ENCODE peak calls at places on chromosomes 3 and 15, in six cellular contexts. F is neuronal stem cell, G is Caco-2, K is astrocyte, P is cardiac muscle cell, C is NT2/D1. V is an unnamed sample. For H3K4me1, the result is how much of the 10 kb centered on the place peaks cover.

GRCh38 chr3:139204756-139205155 is 139.1 kb upstream of the MRPS22 start:
- DNase-seq in F (no peak), G (no peak), K (no peak), P (peak), C (no peak), V (no peak)

GRCh38 chr3:37991823-37992222 is 1.2 kb downstream of the VILL start:
- DNase-seq in F (no peak), G (peak), K (no peak), P (no peak), C (no peak), V (no peak)

GRCh38 chr3:49872801-49873281 is 3.1 kb upstream of the CAMKV start:
- DNase-seq in F (no peak), G (no peak), K (no peak), P (no peak), C (no peak), V (no peak)

GRCh38 chr15:59657635-59658125 is 365 bp upstream of the GTF2A2 start:
- DNase-seq in F (no peak), G (no peak), K (no peak), P (no peak), C (no peak), V (peak)

GRCh38 chr3:47416041-47416440 is 35.2 kb downstream of the PTPN23 start:
- DNase-seq in F (no peak), G (no peak), K (no peak), P (no peak), C (no peak), V (no peak)

GRCh38 chr15:77097317-77097721 is 26.4 kb upstream of the TSPAN3 start:
- DNase-seq in F (no peak), G (no peak), K (no peak), P (no peak), C (no peak), V (no peak)

GRCh38 chr3:34212671-34213070 is 414.2 kb downstream of the PDCD6IP start:
- DNase-seq in F (peak), G (no peak), K (peak), P (peak), C (no peak), V (no peak)

GRCh38 chr15:80509800-80510199 is 105.6 kb downstream of the ARNT2 start:
- DNase-seq in F (no peak), G (no peak), K (no peak), P (no peak), C (no peak), V (no peak)

GRCh38 chr15:93201940-93202339 is 112.9 kb upstream of the RGMA start:
- DNase-seq in F (no peak), G (no peak), K (no peak), P (no peak), C (no peak), V (no peak)

GRCh38 chr3:127848131-127849129 is 26.1 kb upstream of the MGLL start:
- DNase-seq in F (no peak), G (no peak), K (no peak), P (peak), C (no peak), V (no peak)

GRCh38 chr3:133734305-133734704 is 11.9 kb upstream of the TF start:
- DNase-seq in F (no peak), G (no peak), K (no peak), P (no peak), C (no peak), V (no peak)

GRCh38 chr3:173396191-173397041 is 1.1 kb upstream of the NLGN1 start:
- DNase-seq in F (peak), G (no peak), K (peak), P (no peak), C (no peak), V (no peak)

GRCh38 chr3:44409640-44410410 is 67.6 kb downstream of the ZNF445 start:
- DNase-seq in F (no peak), G (no peak), K (no peak), P (no peak), C (no peak), V (no peak)

GRCh38 chr3:69182588-69183299 is 60.3 kb upstream of the LMOD3 start:
- DNase-seq in F (no peak), G (no peak), K (peak), P (peak), C (no peak), V (no peak)

GRCh38 chr15:39881790-39882189 is 38.3 kb downstream of the GPR176 start:
- DNase-seq in F (no peak), G (no peak), K (no peak), P (peak), C (no peak), V (no peak)

GRCh38 chr15:63987979-63988378 is 58.3 kb downstream of the DAPK2 start:
- DNase-seq in F (no peak), G (no peak), K (no peak), P (no peak), C (no peak), V (no peak)
- H3K4me1 ChIP-seq in F (under half), G (under half), K (under half), P (under half), C (under half), V (under half)

DNA sequence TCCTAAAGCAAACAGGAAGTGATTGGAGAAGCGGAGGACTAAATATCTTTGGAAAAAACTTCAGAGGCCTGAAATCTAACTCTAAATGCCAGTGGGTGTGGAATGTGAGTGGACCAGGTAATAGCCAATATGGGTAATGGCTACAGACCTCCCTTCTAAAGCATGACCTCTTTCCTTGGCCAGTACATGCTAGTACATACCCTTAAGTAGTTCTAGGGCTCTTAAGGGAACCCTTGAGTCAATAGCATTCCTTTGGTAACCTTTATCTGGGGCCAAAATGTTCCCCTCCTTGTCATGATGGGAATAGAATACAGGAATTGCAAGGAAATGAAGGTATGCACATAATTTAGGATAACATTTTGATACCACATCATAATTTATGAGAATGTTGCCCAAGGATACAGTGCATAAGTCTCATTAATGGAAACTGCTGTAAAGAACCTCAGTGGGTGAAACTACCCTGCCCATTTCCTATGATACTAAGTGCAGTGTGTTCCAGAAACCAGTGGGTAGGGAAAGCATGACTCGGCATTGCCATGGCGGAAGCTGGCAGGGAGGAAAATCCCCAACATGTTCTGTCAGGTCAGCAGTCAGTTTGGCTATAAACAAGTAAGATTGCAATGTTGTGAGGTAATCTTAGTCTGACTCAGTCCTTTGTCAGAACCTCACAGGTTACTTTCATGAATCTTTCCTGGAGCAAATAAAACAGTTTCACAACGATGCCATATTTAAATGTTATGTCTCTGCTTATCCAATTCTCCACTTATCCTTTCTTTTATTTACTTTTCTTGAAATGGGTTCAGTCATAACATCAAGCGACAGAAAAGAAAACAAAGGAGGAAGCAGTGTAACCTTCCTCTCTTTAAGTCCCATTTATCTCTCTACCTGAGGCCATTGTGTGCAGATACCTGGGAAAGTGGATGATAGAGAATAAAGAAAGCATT is 23.5 kb upstream of the RAP2B start:
- DNase-seq in F (no peak), G (peak), K (peak), P (peak), C (no peak), V (peak)
- H3K4me1 ChIP-seq in F (under half), G (under half), K (under half), P (under half), C (under half), V (under half)

GRCh38 chr3:18770800-18771199 is 345.7 kb upstream of the SATB1 start:
- DNase-seq in F (no peak), G (no peak), K (no peak), P (no peak), C (no peak), V (no peak)
- H3K4me1 ChIP-seq in F (under half), G (under half), K (under half), P (under half), C (under half), V (under half)

GRCh38 chr3:30462725-30463124 is 143.7 kb upstream of the TGFBR2 start:
- DNase-seq in F (no peak), G (no peak), K (no peak), P (no peak), C (no peak), V (no peak)

GRCh38 chr3:30469125-30469524 is 137.3 kb upstream of the TGFBR2 start:
- DNase-seq in F (no peak), G (no peak), K (peak), P (no peak), C (no peak), V (no peak)

GRCh38 chr3:30467596-30468238 is 138.7 kb upstream of the TGFBR2 start:
- DNase-seq in F (no peak), G (no peak), K (peak), P (no peak), C (no peak), V (no peak)

GRCh38 chr3:30464381-30464780 is 142.0 kb upstream of the TGFBR2 start:
- DNase-seq in F (no peak), G (no peak), K (no peak), P (no peak), C (no peak), V (no peak)

DNA sequence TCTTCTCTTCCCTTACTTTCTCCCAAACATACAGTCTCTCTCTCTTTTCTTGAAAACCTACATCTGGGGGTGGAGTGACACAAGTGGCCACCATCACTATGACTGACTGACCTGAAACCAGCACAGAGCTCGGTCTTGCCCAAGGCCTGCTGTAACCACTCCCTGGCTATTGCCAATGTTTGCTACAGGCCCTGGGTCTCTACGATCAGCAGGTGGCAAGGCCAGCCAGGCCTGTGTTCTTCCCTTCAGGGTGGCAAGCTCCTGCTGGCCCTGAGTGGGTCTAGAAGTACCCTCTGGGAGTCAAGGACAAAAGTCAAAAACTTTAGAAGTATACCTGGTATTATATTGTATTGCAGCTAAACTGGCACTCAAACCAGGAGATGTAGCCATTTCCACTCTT is 140.9 kb upstream of the TGFBR2 start:
- DNase-seq in F (no peak), G (no peak), K (no peak), P (no peak), C (no peak), V (no peak)
- H3K4me1 ChIP-seq in F (under half), G (under half), K (under half), P (under half), C (under half), V (under half)

GRCh38 chr3:147132168-147132567 is 274.2 kb downstream of the ZIC4 start:
- DNase-seq in F (no peak), G (no peak), K (no peak), P (no peak), C (no peak), V (no peak)
- H3K4me1 ChIP-seq in F (under half), G (under half), K (under half), P (under half), C (under half), V (under half)

DNA sequence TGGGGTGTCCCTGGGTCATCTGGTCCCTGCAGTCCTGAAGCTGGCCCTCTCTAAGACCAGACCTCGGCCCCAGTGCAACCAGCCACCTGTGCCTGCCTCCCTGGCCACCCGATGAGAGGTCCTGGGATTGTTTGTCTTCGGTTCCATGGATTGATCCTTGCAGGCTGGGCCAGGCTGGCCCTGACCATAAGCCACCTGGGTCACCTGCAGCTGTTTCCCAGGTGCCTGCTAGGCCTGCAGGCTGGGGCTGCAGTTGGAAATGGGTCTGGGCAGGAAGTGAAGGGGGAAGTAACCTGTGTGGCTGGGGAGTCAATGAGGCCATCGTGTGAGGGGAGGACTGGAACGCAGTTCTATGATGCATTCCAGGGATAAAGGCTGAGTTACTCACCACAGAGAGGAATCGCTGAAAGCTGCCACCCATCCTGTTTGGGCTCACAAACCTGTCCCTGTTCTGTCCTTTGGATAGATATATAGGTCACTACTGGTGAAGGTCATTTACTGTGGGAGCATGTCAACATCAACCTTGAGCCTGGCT is 30.9 kb upstream of the VPS8 start:
- DNase-seq in F (no peak), G (no peak), K (no peak), P (no peak), C (no peak), V (peak)
- H3K4me1 ChIP-seq in F (under half), G (under half), K (under half), P (under half), C (under half), V (under half)

DNA sequence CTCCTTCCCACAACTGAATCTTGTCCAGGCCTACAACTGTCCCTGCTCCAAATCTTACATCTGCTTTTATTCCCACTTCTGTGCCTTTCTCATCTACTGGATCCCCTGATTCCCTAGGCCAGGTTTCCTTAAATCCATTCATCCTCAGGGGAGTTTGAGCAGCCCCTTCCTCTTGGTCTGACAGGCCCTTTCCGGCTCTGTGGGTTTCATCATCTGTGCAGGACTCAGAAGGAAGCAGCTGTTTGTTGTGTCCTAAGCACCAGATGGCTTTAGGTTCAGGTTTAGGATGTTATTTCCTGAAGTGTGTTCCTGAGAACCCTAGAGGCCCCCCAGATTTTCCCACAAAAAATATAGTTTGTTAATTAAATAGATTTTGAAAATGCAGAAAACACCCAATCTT is 127.9 kb upstream of the IL12A start:
- DNase-seq in F (no peak), G (no peak), K (no peak), P (peak), C (no peak), V (no peak)
- H3K4me1 ChIP-seq in F (under half), G (under half), K (under half), P (under half), C (under half), V (under half)

DNA sequence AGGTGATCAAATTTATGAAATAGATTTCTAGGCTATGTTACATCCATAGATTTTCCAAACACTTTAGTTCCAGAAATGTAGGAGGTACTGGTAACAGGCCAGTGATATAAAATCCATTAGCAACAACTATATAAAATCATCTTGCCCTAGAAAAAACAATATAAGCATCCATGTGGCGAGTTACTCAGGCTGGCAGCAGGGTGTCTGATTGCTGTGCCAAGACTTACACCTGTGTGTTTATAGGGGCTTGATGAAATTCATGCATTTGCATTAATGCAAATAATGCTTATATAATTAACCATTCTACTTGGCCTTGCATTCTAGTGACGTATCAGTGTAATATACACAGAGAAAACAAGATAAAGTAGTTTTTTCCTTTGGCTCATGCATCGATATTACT is 153.4 kb downstream of the PLCL2 start:
- DNase-seq in F (no peak), G (no peak), K (no peak), P (no peak), C (no peak), V (no peak)
- H3K4me1 ChIP-seq in F (under half), G (under half), K (under half), P (under half), C (under half), V (under half)

V was measured in pancreas.